ENCODE peak calls at places on chromosomes 13 and 19, in five cellular contexts. W is CD8-positive, alpha-beta T cell; L is colonic mucosa; A is breast epithelium; X is effector memory CD4-positive, alpha-beta T cell. G is an unnamed sample. For H3K4me1, the result is how much of the 10 kb centered on the place peaks cover.

GRCh38 chr19:49468746-49469447 is 5.1 kb upstream of the FLT3LG start:
- DNase-seq in W (peak), L (peak), A (peak), X (peak), G (no peak)

GRCh38 chr19:40686882-40687524 is 3.4 kb downstream of the NUMBL start:
- DNase-seq in W (no peak), L (no peak), A (no peak), X (no peak), G (no peak)

GRCh38 chr19:2391118-2391725 is 31.2 kb downstream of the TMPRSS9 start:
- DNase-seq in W (no peak), L (peak), A (no peak), X (no peak), G (no peak)

GRCh38 chr13:110126391-110126961 is 180.5 kb downstream of the COL4A1 start:
- DNase-seq in W (no peak), L (no peak), A (peak), X (no peak), G (peak)

GRCh38 chr13:99526549-99526948 is 25.3 kb downstream of the TM9SF2 start:
- DNase-seq in W (no peak), L (no peak), A (no peak), X (no peak), G (no peak)

GRCh38 chr13:30713133-30713532 is 22.2 kb upstream of the ALOX5AP start:
- DNase-seq in W (no peak), L (no peak), A (no peak), X (no peak), G (no peak)

GRCh38 chr19:46471778-46472543 is 598 bp upstream of the PNMA8A start:
- DNase-seq in W (no peak), L (no peak), A (no peak), X (no peak), G (no peak)

GRCh38 chr19:38079926-38080380 is 144.1 kb downstream of the DPF1 start:
- DNase-seq in W (no peak), L (no peak), A (no peak), X (no peak), G (peak)

GRCh38 chr19:21197589-21198295 is 55.9 kb downstream of the ZNF431 start:
- DNase-seq in W (no peak), L (no peak), A (no peak), X (no peak), G (no peak)

GRCh38 chr13:43473437-43473836 is 313.3 kb downstream of the ENOX1 start:
- DNase-seq in W (no peak), L (no peak), A (no peak), X (no peak), G (no peak)

GRCh38 chr13:31044658-31045620 is 112.5 kb downstream of the TEX26 start:
- DNase-seq in W (no peak), L (peak), A (no peak), X (peak), G (no peak)

GRCh38 chr19:49997709-49998108 is 27.5 kb downstream of the VRK3 start:
- DNase-seq in W (no peak), L (no peak), A (no peak), X (no peak), G (no peak)

GRCh38 chr13:61202042-61202441 is 213.6 kb downstream of the PCDH20 start:
- DNase-seq in W (no peak), L (no peak), A (no peak), X (no peak), G (no peak)

DNA sequence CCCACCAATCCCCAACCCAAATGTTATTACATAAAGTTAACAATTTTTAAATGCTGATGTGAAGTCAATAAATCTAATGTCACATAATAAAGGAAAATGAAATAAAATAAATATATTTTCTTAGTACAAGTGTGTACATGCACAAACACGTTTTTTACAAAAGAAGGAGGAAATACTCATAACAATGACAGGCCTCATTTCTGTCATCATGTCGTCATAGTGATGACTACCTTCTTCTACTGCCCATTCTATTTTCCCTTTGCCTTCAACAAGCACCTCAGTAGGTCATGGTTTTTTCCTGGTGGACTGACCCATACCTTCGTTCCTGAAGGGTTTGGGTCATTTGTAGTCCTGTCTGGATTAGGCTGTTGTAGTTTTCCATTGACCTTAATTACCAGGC is 185.3 kb upstream of the IPO5 start:
- DNase-seq in W (no peak), L (no peak), A (no peak), X (no peak), G (no peak)
- H3K27ac ChIP-seq in W (no peak), L (no peak), A (no peak), X (no peak), G (no peak)

GRCh38 chr19:18490719-18491118 is 31.2 kb downstream of the ELL start:
- DNase-seq in W (no peak), L (no peak), A (no peak), X (no peak), G (no peak)
- H3K4me1 ChIP-seq in W (under half), L (under half), A (under half), X (half or more), G (under half)

GRCh38 chr19:17282488-17283256 is 971 bp downstream of the ANKLE1 start:
- DNase-seq in W (peak), L (peak), A (peak), X (peak), G (peak)
- H3K27ac ChIP-seq in W (no peak), L (no peak), A (no peak), X (no peak), G (no peak)

GRCh38 chr13:27120811-27121210 is 50.8 kb downstream of the USP12 start:
- DNase-seq in W (no peak), L (no peak), A (no peak), X (no peak), G (no peak)

GRCh38 chr13:27117158-27117557 is 54.5 kb downstream of the USP12 start:
- DNase-seq in W (no peak), L (no peak), A (no peak), X (no peak), G (no peak)

GRCh38 chr13:27118428-27119054 is 53.1 kb downstream of the USP12 start:
- DNase-seq in W (no peak), L (no peak), A (no peak), X (no peak), G (no peak)

GRCh38 chr13:27120011-27120410 is 51.6 kb downstream of the USP12 start:
- DNase-seq in W (no peak), L (no peak), A (no peak), X (no peak), G (no peak)

GRCh38 chr13:27117947-27118346 is 53.7 kb downstream of the USP12 start:
- DNase-seq in W (no peak), L (no peak), A (no peak), X (no peak), G (no peak)
- H3K4me1 ChIP-seq in W (under half), L (under half), A (under half), X (under half), G (under half)

DNA sequence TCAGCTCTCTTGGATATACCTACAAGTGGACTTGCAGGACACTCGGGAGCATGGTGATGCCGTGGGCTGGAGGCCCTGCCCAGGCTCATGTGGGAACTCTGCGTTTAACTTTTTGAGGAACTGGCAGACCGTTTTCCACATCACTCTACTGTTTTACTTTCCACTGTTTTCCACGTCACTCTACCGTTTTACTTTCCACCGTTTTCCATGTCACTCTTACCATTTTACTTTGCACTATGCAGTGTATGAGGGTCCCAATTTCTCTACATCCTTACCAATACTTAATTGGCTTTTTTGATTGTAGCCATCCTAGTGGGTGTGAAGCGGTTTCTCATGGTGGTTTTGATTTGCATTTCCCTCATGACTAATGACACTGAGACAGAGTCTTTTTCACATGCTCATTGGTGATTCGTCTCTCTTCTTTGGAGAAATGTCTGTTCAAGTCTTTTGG is 40.5 kb downstream of the GATAD2A start:
- DNase-seq in W (no peak), L (no peak), A (no peak), X (no peak), G (no peak)
- H3K27ac ChIP-seq in W (no peak), L (no peak), A (no peak), X (no peak), G (no peak)

GRCh38 chr19:1250374-1251232 is 2.2 kb downstream of the MIDN start:
- DNase-seq in W (peak), L (peak), A (no peak), X (peak), G (no peak)

GRCh38 chr19:1249990-1250298 is 1.6 kb downstream of the MIDN start:
- DNase-seq in W (no peak), L (no peak), A (no peak), X (no peak), G (no peak)

GRCh38 chr19:1247747-1248453 is 483 bp upstream of the MIDN start:
- DNase-seq in W (peak), L (peak), A (no peak), X (peak), G (peak)

GRCh38 chr19:1248454-1249297 is at the start of gene MIDN:
- DNase-seq in W (peak), L (peak), A (peak), X (peak), G (peak)

DNA sequence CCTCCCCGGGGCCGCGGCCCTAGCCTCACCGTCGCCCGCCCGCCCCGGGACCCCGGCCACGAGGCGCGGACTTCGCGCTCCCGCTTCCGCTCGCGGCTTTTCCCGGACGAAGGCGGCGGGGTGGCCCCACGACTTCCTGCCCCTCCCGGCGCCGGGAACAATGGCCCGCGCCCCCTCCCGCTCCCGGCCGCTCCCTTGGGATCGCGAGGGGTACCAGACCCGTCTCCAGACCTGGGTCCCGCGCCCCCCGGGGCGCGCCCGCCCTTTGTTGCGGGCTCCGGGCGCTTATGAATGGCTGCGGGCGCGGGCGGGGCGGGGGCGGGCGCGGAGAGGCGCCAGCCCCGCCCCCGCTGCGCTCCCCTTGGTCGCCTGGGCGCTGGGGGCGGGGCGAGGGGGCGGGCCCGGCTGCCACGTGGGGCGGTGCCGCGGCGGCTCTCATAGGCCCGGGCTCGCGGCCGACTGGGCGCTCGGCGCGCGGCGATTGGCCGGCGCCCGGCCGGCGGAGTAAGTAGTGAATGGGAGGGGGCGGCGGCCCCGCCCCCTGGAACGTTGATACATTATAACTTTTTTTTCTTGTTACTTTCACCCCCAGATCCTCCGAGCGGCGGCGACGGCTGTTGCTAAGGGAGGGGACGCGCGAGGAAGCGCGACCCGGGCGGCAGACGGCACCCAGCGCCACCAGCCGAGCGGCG is 1.1 kb downstream of the MIDN start:
- DNase-seq in W (peak), L (peak), A (peak), X (peak), G (peak)
- H3K4me1 ChIP-seq in W (under half), L (under half), A (under half), X (under half), G (half or more)

GRCh38 chr13:113466321-113466836 is 13.1 kb upstream of the ADPRHL1 start:
- DNase-seq in W (no peak), L (no peak), A (no peak), X (no peak), G (no peak)

GRCh38 chr13:113464476-113464875 is 11.2 kb upstream of the ADPRHL1 start:
- DNase-seq in W (no peak), L (no peak), A (no peak), X (no peak), G (no peak)

GRCh38 chr13:113468029-113468428 is 14.7 kb upstream of the ADPRHL1 start:
- DNase-seq in W (no peak), L (no peak), A (no peak), X (no peak), G (no peak)

GRCh38 chr13:113468461-113469147 is 15.3 kb upstream of the ADPRHL1 start:
- DNase-seq in W (no peak), L (no peak), A (no peak), X (no peak), G (no peak)

DNA sequence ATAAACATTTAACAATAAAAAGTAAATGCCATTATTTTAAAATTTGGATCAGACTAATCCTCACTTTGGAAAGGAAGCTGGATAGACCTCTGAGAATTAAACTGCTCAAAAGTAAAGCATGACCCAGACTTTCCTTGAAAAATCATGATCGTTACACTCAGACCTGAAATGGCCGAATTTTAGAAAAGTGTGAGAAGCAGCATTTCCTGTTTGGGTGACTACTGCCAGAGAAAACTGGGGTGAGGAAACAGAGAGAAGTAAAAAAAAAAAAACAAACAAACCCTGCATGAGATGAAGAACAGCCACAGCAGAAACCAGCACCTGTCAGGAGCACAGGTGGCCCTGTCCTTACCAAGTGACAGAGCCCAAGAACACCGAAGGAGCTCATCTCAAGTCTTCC is 12.0 kb upstream of the ADPRHL1 start:
- DNase-seq in W (no peak), L (no peak), A (no peak), X (no peak), G (no peak)
- H3K27ac ChIP-seq in W (no peak), L (no peak), A (no peak), X (no peak), G (no peak)

DNA sequence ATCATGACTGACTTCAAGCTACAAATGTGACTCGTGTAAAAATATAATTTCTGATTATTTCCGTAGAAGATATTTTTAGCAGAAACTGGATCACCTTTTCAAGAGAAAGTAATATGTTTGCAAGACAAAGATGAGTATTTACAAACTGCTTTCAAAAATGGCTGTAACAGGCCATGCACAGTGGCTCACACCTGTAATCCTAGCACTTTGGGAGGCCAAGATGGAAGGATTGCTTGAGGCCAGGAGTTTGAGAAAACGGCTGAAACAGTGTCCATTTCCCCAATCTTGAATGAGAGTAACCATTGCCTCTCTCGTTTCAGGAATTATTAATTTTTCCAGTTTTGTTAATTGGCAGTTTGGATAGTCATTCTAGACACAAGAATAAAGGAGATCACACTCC is 3.5 kb upstream of the ZNF175 start:
- DNase-seq in W (no peak), L (no peak), A (no peak), X (no peak), G (no peak)
- H3K4me1 ChIP-seq in W (under half), L (under half), A (under half), X (under half), G (under half)

GRCh38 chr13:77001540-77001939 is 9.7 kb downstream of the CLN5 start:
- DNase-seq in W (no peak), L (no peak), A (no peak), X (no peak), G (no peak)
- H3K27ac ChIP-seq in W (no peak), L (no peak), A (peak), X (no peak), G (no peak)

GRCh38 chr19:1093330-1093729 is 1.8 kb downstream of the POLR2E start:
- DNase-seq in W (no peak), L (no peak), A (no peak), X (no peak), G (no peak)

GRCh38 chr19:1093811-1094553 is 1.2 kb downstream of the POLR2E start:
- DNase-seq in W (no peak), L (no peak), A (no peak), X (no peak), G (no peak)

GRCh38 chr19:1089891-1090290 is 5.3 kb downstream of the POLR2E start:
- DNase-seq in W (peak), L (no peak), A (no peak), X (no peak), G (no peak)

GRCh38 chr19:1090731-1091543 is 4.2 kb downstream of the POLR2E start:
- DNase-seq in W (peak), L (no peak), A (no peak), X (no peak), G (no peak)

GRCh38 chr19:1091544-1092175 is 3.5 kb downstream of the POLR2E start:
- DNase-seq in W (no peak), L (no peak), A (no peak), X (no peak), G (no peak)
- H3K4me1 ChIP-seq in W (half or more), L (under half), A (under half), X (half or more), G (under half)

G was measured in SJSA1.